ENCODE peak calls at places on chromosomes 2 and 18, in seven cellular contexts. J, L, Z, C, W, K and M are unnamed samples.

GRCh38 chr2:72141881-72142742 is 5.5 kb downstream of the CYP26B1 start:
- DNase-seq in L (no peak), Z (peak; percentile 29), C (no peak), J (no peak), K (no peak), W (peak; percentile 10), M (no peak)

GRCh38 chr2:117818921-117819320 is 4.4 kb downstream of the DDX18 start:
- DNase-seq in K (no peak), C (no peak), W (no peak), L (no peak), Z (no peak), J (no peak), M (no peak)

GRCh38 chr18:9927392-9928063 is 13.7 kb downstream of the VAPA start:
- DNase-seq in W (no peak), L (no peak), Z (no peak), C (no peak), J (no peak), K (no peak), M (no peak)

GRCh38 chr18:55403555-55403954 is 184.4 kb downstream of the TCF4 start:
- DNase-seq in L (no peak), Z (no peak), C (peak; percentile 43), K (no peak), W (no peak), J (no peak), M (no peak)

GRCh38 chr2:164922119-164922518 is 33.2 kb downstream of the SLC38A11 start:
- DNase-seq in Z (no peak), C (peak; percentile 38), K (no peak), W (no peak), J (no peak), L (no peak), M (no peak)

GRCh38 chr2:126643431-126643830 is 12.5 kb upstream of the GYPC start:
- DNase-seq in J (no peak), Z (no peak), K (no peak), L (no peak), W (no peak), C (no peak), M (no peak)

GRCh38 chr2:14344355-14344754 is 288.2 kb upstream of the LRATD1 start:
- DNase-seq in Z (no peak), J (no peak), W (no peak), C (no peak), K (no peak), L (no peak), M (no peak)

GRCh38 chr2:152617464-152618187 is 99.6 kb downstream of the PRPF40A start:
- DNase-seq in Z (no peak), K (no peak), C (peak; percentile 33), W (no peak), L (no peak), J (no peak), M (no peak)

GRCh38 chr18:23850215-23850614 is 161.0 kb downstream of the LAMA3 start:
- DNase-seq in L (no peak), C (no peak), K (no peak), Z (no peak), W (no peak), J (no peak), M (no peak)

GRCh38 chr2:68709421-68709911 is 25.1 kb upstream of the ARHGAP25 start:
- DNase-seq in K (no peak), Z (no peak), W (no peak), J (no peak), L (no peak), C (peak; percentile 44), M (peak; percentile 64)

GRCh38 chr2:202387608-202388342 is 11.6 kb downstream of the BMPR2 start:
- DNase-seq in L (no peak), J (no peak), C (peak; percentile 60), K (no peak), Z (no peak), W (no peak), M (no peak)

GRCh38 chr2:207688597-207688996 is 22.8 kb upstream of the CCNYL1 start:
- DNase-seq in L (no peak), W (no peak), C (no peak), Z (no peak), J (no peak), K (no peak), M (no peak)

GRCh38 chr2:233036162-233036838 is 3.8 kb downstream of the NEU2 start:
- DNase-seq in K (no peak), L (no peak), W (no peak), J (no peak), Z (no peak), C (no peak), M (no peak)

GRCh38 chr2:25311866-25312575 is 29.7 kb downstream of the DNMT3A start:
- DNase-seq in Z (no peak), K (no peak), W (peak; percentile 57), C (no peak), J (no peak), L (no peak), M (no peak)

GRCh38 chr2:86194751-86195054 is 559 bp downstream of the IMMT start:
- DNase-seq in Z (no peak), K (peak; percentile 96), J (no peak), W (no peak), C (no peak), L (no peak), M (no peak)

GRCh38 chr18:79522451-79523220 is 126.9 kb downstream of the NFATC1 start:
- DNase-seq in Z (peak; percentile 86), L (no peak), W (no peak), K (peak; percentile 50), C (no peak), J (no peak), M (peak; percentile 69)

GRCh38 chr2:58289029-58289428 is 47.9 kb upstream of the FANCL start:
- DNase-seq in K (no peak), W (no peak), L (no peak), J (no peak), Z (no peak), C (no peak), M (no peak)

GRCh38 chr2:204538179-204539009 is 6.9 kb upstream of the PARD3B start:
- DNase-seq in C (peak; percentile 62), Z (no peak), L (no peak), J (no peak), K (no peak), W (no peak), M (no peak)

DNA sequence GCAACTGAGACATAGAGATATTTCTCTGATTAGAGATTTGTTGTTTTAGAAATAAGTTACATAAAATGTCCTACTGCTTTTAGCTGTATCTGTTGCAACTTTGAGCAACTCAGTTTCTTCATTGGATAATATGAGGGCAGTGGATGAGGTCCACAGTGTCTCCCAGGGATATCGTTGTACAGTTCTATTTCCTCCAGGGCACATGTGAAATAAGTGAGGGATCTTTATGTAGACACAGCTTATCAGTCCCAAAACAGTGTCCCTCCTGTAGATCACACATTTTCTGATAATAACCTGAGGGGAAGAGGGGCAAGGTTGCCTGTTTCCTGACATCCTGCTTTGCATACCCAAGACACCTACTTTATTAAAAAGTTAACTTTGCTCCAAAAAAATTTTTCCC is 1231.2 kb upstream of the ZEB2 start:
- DNase-seq in K (no peak), Z (no peak), C (no peak), L (no peak), W (no peak), J (no peak), M (no peak)
- H3K4me3 ChIP-seq in K (no peak overlapping the region), Z (no peak overlapping the region), C (no peak overlapping the region), L (no peak overlapping the region), W (no peak overlapping the region), J (no peak overlapping the region), M (no peak overlapping the region)

GRCh38 chr2:172858473-172858745 is 122.8 kb downstream of the RAPGEF4 start:
- DNase-seq in Z (no peak), W (no peak), K (no peak), L (no peak), J (no peak), C (no peak), M (no peak)

GRCh38 chr2:172862077-172862476 is 126.4 kb downstream of the RAPGEF4 start:
- DNase-seq in W (no peak), K (no peak), L (no peak), Z (no peak), C (no peak), J (no peak), M (no peak)

GRCh38 chr2:172861632-172862031 is 126.0 kb downstream of the RAPGEF4 start:
- DNase-seq in J (no peak), L (no peak), K (no peak), Z (no peak), C (no peak), W (no peak), M (no peak)

GRCh38 chr2:172861163-172861562 is 125.5 kb downstream of the RAPGEF4 start:
- DNase-seq in W (no peak), Z (no peak), K (no peak), L (no peak), J (no peak), C (no peak), M (no peak)

DNA sequence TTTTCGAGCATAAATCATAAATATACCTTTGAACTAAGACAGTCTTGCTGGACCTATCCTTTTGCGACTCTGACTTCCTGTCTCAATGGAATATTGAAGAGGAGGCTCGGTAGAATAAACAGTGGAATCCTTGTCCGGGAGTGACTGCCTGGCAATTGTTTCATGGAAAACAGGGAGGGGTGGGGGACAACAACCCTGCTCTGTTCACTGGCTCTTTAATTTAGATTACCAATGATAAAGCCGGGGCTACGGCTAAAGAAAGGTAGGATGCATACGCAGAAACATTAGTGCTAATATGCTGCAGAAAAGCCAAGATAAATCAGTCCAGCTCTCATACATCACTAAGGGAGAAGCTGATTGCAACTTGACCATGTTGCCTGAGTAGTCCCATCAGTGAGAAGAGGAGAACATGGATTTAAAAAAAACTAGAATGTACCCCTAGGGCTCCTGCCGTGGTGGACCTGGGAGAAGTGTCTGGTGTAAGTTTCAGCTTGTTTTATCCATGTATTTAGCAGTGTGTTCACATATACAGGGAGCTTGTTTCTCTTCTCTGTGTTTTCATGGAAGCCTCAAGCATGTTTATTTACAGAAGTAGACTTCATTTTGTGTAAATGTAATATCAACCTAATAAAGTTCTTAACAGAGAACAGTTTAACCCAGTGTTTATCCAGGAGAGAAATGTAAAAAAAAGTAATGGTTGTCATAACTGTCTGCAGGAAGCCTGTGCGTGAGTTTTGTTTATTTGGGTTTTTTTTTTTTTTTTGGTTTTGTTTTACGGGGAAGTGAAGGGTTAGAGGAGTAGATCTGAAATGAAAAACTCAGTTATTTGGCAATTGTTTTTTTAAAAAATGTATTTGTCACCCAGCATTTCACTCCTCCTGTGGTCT is 124.4 kb downstream of the RAPGEF4 start:
- DNase-seq in C (no peak), W (no peak), Z (no peak), J (no peak), K (no peak), L (no peak), M (no peak)
- H3K4me3 ChIP-seq in C (no peak overlapping the region), W (peak overlapping the region; percentile 49), Z (no peak overlapping the region), J (no peak overlapping the region), K (no peak overlapping the region), L (no peak overlapping the region), M (no peak overlapping the region)

GRCh38 chr2:176083796-176084261 is at the start of gene EVX2:
- DNase-seq in K (no peak), L (no peak), J (no peak), W (no peak), C (no peak), Z (no peak), M (no peak)
- H3K4me3 ChIP-seq in K (no peak within 1 kb of the TSS), L (no peak within 1 kb of the TSS), J (no peak within 1 kb of the TSS), W (no peak within 1 kb of the TSS), C (no peak within 1 kb of the TSS), Z (no peak within 1 kb of the TSS), M (no peak within 1 kb of the TSS)

DNA sequence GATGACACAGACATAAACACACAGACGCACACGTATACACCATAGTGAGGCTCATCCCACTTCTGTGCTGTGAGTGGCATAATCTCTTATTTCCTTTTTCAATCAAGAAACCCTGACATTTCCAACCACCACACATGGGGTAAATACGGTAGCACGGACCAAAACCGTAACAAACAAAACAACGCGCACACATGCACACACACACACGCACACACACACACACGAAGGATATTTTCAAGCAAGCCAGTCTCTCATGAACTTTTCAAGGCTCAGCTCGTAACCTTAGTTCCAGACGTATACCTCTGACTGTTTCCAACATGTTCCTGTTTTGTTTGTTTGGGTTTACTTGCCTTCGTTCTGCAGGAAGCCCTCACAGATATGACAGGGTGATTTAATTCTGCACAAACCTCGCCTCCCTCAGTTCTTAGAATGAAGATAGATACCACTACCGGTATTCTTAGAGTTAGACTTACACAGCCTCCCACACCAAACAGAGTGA is 119.8 kb downstream of the BCL2 start:
- DNase-seq in J (no peak), W (no peak), K (no peak), Z (peak; percentile 64), C (no peak), L (no peak), M (peak; percentile 43)
- H3K4me3 ChIP-seq in J (no peak overlapping the region), W (no peak overlapping the region), K (no peak overlapping the region), Z (peak overlapping the region; percentile 87), C (no peak overlapping the region), L (no peak overlapping the region), M (no peak overlapping the region)